ENCODE peak calls at places on chromosomes 7 and 10, in five cellular contexts. K, T, L, Q and O are unnamed samples.

GRCh38 chr7:47586925-47587324 is 5.0 kb upstream of the TNS3 start:
- DNase-seq in K (no peak), T (no peak), Q (no peak), L (no peak), O (no peak)

GRCh38 chr10:91590142-91590903 is 42.5 kb downstream of the PPP1R3C start:
- DNase-seq in T (peak), Q (peak), L (peak), K (no peak), O (peak)

GRCh38 chr10:1807196-1807595 is 69.9 kb upstream of the ADARB2 start:
- DNase-seq in K (no peak), T (no peak), Q (no peak), L (no peak), O (no peak)

GRCh38 chr7:31036941-31037340 is 15.2 kb upstream of the ADCYAP1R1 start:
- DNase-seq in L (no peak), K (no peak), T (no peak), Q (no peak), O (no peak)

GRCh38 chr10:605632-606325 is 83.7 kb downstream of the DIP2C start:
- DNase-seq in Q (no peak), T (no peak), K (no peak), L (no peak), O (no peak)

GRCh38 chr10:74928742-74929191 is 102.4 kb downstream of the KAT6B start:
- DNase-seq in Q (peak), T (no peak), K (no peak), L (peak), O (no peak)

GRCh38 chr7:101733713-101734475 is 83.5 kb upstream of the CUX1 start:
- DNase-seq in T (peak), K (no peak), Q (no peak), L (peak), O (no peak)

GRCh38 chr7:2405601-2406345 is 2.4 kb downstream of the CHST12 start:
- DNase-seq in L (no peak), Q (no peak), K (no peak), T (no peak), O (no peak)

GRCh38 chr10:12129222-12130111 is at the start of gene SEC61A2:
- DNase-seq in T (peak), L (peak), Q (peak), K (peak), O (peak)

GRCh38 chr7:28739826-28740225 is 218.3 kb downstream of the TRIL start:
- DNase-seq in Q (no peak), K (no peak), L (no peak), T (no peak), O (no peak)

GRCh38 chr7:121473645-121474300 is 77.7 kb upstream of the FAM3C start:
- DNase-seq in T (peak), L (no peak), K (no peak), Q (no peak), O (no peak)

GRCh38 chr10:111078505-111079185 is 1.8 kb downstream of the ADRA2A start:
- DNase-seq in Q (no peak), K (no peak), T (no peak), L (no peak), O (no peak)
- H3K4me3 ChIP-seq in Q (no peak), K (no peak), T (no peak), L (no peak), O (no peak)

GRCh38 chr7:128781851-128782250 is 6.3 kb upstream of the OPN1SW start:
- DNase-seq in L (peak), K (no peak), T (no peak), Q (no peak), O (no peak)

GRCh38 chr7:128781126-128781525 is 5.5 kb upstream of the OPN1SW start:
- DNase-seq in K (no peak), T (no peak), Q (peak), L (peak), O (peak)

GRCh38 chr7:128785738-128786137 is 6.0 kb upstream of the CCDC136 start:
- DNase-seq in Q (no peak), K (no peak), L (no peak), T (no peak), O (no peak)

GRCh38 chr7:128778946-128779345 is 3.4 kb upstream of the OPN1SW start:
- DNase-seq in Q (no peak), T (no peak), L (no peak), K (no peak), O (no peak)

DNA sequence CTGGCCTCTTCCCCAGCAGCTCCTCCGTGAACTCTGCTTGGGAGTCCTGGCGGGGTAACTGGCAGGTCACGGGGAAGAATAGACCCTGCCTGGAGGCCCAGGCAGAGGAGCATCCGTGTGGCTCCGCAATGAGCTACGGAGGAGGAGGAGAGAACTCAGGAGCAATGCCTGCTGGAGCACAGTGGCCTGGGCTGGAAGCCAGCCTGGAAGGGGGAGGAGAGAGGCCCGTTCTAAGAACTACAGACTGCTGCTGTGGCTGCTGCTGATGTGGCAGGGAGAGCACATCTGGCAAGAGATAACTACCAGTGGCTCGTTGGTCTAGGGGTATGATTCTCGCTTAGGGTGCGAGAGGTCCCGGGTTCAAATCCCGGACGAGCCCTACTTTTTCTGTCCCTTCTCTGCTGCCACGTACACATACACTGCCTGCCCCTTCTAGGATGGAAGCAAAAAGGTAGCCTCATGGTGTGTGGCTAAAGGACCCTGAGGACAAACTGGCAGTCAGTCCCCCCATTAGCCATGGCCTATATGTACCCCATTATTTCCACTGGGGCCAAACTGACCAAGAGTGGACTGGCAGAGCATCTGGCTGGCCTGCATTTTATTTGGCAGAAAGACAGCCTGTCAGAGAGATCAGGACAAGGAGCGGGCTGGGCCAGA is 7.7 kb upstream of the OPN1SW start:
- DNase-seq in T (peak), K (peak), L (peak), Q (peak), O (peak)
- H3K4me3 ChIP-seq in T (no peak), K (no peak), L (no peak), Q (no peak), O (no peak)

GRCh38 chr10:33152750-33153149 is 181.7 kb downstream of the NRP1 start:
- DNase-seq in K (no peak), Q (no peak), T (no peak), L (peak), O (no peak)

GRCh38 chr10:33153968-33154327 is 180.5 kb downstream of the NRP1 start:
- DNase-seq in L (no peak), Q (no peak), T (no peak), K (no peak), O (no peak)

GRCh38 chr10:33154590-33154989 is 179.9 kb downstream of the NRP1 start:
- DNase-seq in T (no peak), K (no peak), L (peak), Q (no peak), O (no peak)

GRCh38 chr10:33152146-33152545 is 182.3 kb downstream of the NRP1 start:
- DNase-seq in K (no peak), Q (no peak), L (peak), T (no peak), O (no peak)

GRCh38 chr10:33153266-33153967 is 181.1 kb downstream of the NRP1 start:
- DNase-seq in T (no peak), Q (no peak), L (no peak), K (no peak), O (no peak)
- H3K4me3 ChIP-seq in T (no peak), Q (no peak), L (no peak), K (no peak), O (no peak)

GRCh38 chr7:151238190-151238810 is 6.0 kb downstream of the CHPF2 start:
- DNase-seq in Q (no peak), L (no peak), T (no peak), K (no peak), O (no peak)
- H3K4me3 ChIP-seq in Q (no peak), L (no peak), T (no peak), K (no peak), O (no peak)

DNA sequence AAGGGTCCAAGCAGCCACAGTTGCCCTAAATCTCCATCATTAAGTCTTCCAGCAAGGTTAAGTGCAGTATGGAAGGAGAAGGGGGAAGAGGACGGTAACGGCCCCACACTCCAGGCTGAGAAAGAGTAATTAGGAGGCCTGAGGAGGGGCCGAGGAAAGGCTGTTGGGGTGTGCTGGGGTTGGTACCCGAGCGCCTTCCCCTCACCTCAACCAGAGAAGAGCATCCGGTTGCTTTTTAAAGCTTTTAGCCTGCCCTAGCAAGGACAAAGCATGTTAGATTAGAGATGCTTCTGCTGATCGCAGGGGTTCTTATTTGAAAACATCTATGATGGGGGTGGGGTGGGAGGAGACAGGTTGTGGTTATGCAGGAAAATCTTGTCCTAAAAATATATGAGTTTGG is 9.0 kb upstream of the ZSCAN21 start:
- DNase-seq in K (no peak), Q (no peak), L (no peak), T (no peak), O (no peak)
- H3K4me3 ChIP-seq in K (no peak), Q (no peak), L (no peak), T (no peak), O (no peak)

GRCh38 chr7:130127404-130128395 is 57.4 kb downstream of the KLHDC10 start:
- DNase-seq in L (peak), Q (peak), T (no peak), K (no peak), O (no peak)
- H3K4me3 ChIP-seq in L (no peak), Q (no peak), T (no peak), K (no peak), O (no peak)

GRCh38 chr7:55075464-55075971 is 56.7 kb downstream of the EGFR start:
- DNase-seq in T (peak), Q (no peak), K (no peak), L (no peak), O (peak)

GRCh38 chr7:55072251-55072650 is 53.4 kb downstream of the EGFR start:
- DNase-seq in K (no peak), L (no peak), Q (no peak), T (no peak), O (peak)

GRCh38 chr7:55071411-55072188 is 52.8 kb downstream of the EGFR start:
- DNase-seq in Q (no peak), T (no peak), L (peak), K (no peak), O (no peak)

GRCh38 chr7:55073051-55073511 is 54.3 kb downstream of the EGFR start:
- DNase-seq in T (no peak), K (no peak), Q (no peak), L (peak), O (no peak)

DNA sequence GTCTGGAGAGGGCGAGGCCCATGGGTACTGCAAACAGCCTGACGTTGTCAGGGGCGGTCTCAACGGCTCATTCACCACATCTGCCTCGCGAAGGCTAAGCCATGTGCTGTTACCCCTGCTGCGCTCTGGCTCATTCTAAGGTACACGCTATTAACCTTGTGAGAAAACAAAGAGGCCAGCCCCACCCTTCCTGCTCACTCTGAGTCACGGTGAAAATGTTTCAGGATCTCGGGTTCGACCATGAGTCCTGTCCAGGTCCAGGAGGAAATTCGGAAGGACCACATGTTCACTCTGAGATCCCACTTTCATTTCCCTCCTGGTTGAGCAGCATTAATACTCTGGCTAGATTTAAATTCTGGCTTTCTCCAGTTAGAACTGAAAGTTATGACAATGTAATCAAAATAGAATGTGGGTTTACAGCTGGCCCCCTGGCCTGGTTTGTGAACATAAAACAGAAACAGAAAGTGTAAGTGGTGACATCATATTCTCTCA is 55.2 kb downstream of the EGFR start:
- DNase-seq in K (peak), T (peak), Q (no peak), L (peak), O (no peak)
- H3K4me3 ChIP-seq in K (peak), T (no peak), Q (peak), L (peak), O (peak)

DNA sequence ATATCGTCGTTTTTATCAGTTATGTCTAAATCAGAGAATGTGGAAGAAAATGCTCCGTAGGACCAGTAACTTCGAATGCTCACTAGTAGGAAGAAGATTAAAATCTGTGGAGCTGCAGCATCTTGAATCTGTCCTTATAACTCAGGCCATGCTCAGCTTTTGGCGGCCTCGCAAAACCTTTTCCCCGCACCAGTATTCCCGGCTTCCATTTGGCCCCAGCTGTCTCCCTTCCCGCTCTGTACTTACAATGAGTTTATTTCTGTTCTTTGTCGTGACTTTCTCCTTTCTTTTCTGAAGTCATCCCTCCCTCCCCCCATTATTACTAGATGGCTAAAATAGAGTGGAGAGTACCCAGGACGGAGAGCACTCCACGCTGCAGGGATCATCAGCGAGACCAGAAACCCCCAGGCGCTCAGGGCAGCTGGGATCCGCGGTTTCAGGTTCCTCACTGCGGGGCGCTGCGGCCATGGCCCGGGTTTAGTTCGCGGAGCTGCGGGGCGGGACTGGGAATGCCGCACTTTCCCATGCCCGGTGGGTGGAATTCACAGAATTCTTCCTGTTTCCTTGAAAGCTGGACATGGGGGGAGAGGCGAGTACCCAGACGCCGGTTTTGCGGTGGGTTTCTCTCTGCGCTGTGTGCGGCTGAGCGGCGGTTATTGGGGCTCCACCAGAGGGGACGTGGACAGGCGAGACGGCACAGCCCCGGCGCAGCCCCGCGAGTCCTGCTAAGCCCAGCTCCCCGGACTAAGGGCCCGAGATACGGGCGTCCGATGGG is 183.5 kb downstream of the POM121L12 start:
- DNase-seq in Q (no peak), K (no peak), T (no peak), L (no peak), O (no peak)
- H3K4me3 ChIP-seq in Q (no peak), K (no peak), T (no peak), L (no peak), O (no peak)

DNA sequence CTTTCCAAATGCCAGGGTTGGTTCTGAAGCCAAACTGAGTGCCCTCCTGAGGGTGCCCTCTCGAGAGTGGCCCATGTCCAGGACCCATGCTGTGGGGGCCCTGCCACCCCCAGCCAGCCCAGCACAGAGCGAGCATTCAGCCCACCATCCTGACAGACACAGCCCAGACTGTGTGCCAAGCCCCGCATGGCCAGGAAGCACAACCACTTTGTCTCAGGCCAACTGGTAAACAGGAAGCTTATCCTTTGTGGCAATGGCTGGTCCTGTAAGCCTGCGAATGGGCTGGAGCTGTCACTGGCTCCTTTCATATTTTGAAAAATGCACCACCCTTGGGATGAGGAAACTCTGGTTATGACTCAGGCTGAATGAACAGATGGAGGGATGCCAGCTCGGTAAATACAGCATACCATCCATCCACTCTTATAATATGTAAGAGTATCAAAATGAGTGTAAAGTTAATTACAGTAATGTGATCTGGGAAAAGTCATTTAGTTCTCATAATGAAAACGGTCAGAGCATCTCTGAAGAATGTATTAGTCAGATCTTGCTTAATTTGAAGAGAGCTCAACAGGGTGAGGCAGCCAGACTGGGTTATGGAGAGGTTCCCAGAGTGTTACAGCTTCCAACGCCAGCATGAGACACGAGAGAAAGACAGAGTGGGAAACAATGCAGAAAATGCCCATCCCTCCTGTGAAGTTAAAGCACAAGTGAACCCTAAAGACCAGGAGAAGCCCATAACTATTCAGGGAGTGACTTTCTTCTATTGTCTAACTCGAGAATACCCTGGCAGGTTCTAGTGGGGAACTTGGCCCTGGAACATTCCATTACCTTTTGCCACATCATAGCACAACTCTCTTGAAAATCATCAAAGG is 65.1 kb downstream of the STK17A start:
- DNase-seq in Q (peak), K (peak), L (peak), T (peak), O (peak)
- H3K4me3 ChIP-seq in Q (peak), K (peak), L (peak), T (no peak), O (peak)